ENCODE peak calls at places on chromosome 7, in six cellular contexts. N is NCI-H460; A is IMR-90; E is CD8-positive, alpha-beta memory T cell; H is memory B cell; C is T follicular helper cell. Y is an unnamed sample.

GRCh38 chr7:103626776-103627175 is 180.8 kb upstream of the SLC26A5 start:
- DNase-seq in N (no peak), A (peak; percentile 34), E (no peak), H (no peak), C (no peak), Y (no peak)

GRCh38 chr7:79979437-79979836 is 155.2 kb upstream of the GNAI1 start:
- DNase-seq in N (no peak), A (peak; percentile 92), E (no peak), H (no peak), C (no peak), Y (no peak)

GRCh38 chr7:1040790-1041189 is 3.6 kb upstream of the GPR146 start:
- DNase-seq in N (no peak), A (peak; percentile 76), E (no peak), H (no peak), C (no peak), Y (no peak)

GRCh38 chr7:137996386-137996851 is 5.5 kb downstream of the CREB3L2 start:
- DNase-seq in N (no peak), A (peak; percentile 68), E (no peak), H (no peak), C (no peak), Y (no peak)

GRCh38 chr7:1666251-1666778 is 3.8 kb upstream of the ELFN1 start:
- DNase-seq in N (no peak), A (no peak), E (no peak), H (no peak), C (no peak), Y (no peak)

GRCh38 chr7:148337166-148337565 is 253.4 kb upstream of the C7orf33 start:
- DNase-seq in N (no peak), A (no peak), E (no peak), H (no peak), C (no peak), Y (no peak)

GRCh38 chr7:139646566-139646965 is 123.1 kb downstream of the CLEC2L start:
- DNase-seq in N (no peak), A (no peak), E (no peak), H (no peak), C (no peak), Y (no peak)

GRCh38 chr7:132650498-132650897 is 74.2 kb upstream of the PLXNA4 start:
- DNase-seq in N (no peak), A (peak; percentile 62), E (no peak), H (no peak), C (no peak), Y (no peak)

Y was measured in CD4-positive, alpha-beta memory T cell.